ENCODE peak calls at places on chromosomes 2 and 18, in five cellular contexts. A is iris pigment epithelial cell; F is NB4; I is activated T-cell treated with anti-CD3 and anti-CD28 coated beads for 1 hour; P is activated naive CD4-positive, alpha-beta T cell. K is an unnamed sample.

GRCh38 chr18:48781990-48782368 is 168.8 kb downstream of the SMAD7 start:
- DNase-seq in A (no peak), F (no peak), I (no peak), P (no peak), K (no peak)

GRCh38 chr2:85846411-85846810 is 42.4 kb downstream of the ST3GAL5 start:
- DNase-seq in A (peak), F (no peak), I (no peak), P (no peak), K (no peak)

GRCh38 chr18:9810994-9811393 is 74.8 kb upstream of the TXNDC2 start:
- DNase-seq in A (no peak), F (peak), I (no peak), P (no peak), K (no peak)

GRCh38 chr2:220394433-220394832 is 767.0 kb downstream of the SLC4A3 start:
- DNase-seq in A (peak), F (no peak), I (no peak), P (no peak), K (no peak)

GRCh38 chr18:50926521-50926920 is 41.3 kb upstream of the ELAC1 start:
- DNase-seq in A (no peak), F (no peak), I (no peak), P (no peak), K (no peak)

GRCh38 chr2:209876211-209876610 is 104.6 kb downstream of the UNC80 start:
- DNase-seq in A (peak), F (no peak), I (no peak), P (no peak), K (no peak)

GRCh38 chr2:32278476-32278853 is 761 bp downstream of the YIPF4 start:
- DNase-seq in A (no peak), F (no peak), I (no peak), P (no peak), K (no peak)

GRCh38 chr2:1626271-1626681 is 118.0 kb downstream of the PXDN start:
- DNase-seq in A (no peak), F (no peak), I (no peak), P (no peak), K (peak)

GRCh38 chr18:45951021-45951714 is 16.0 kb downstream of the EPG5 start:
- DNase-seq in A (peak), F (peak), I (no peak), P (no peak), K (no peak)

GRCh38 chr2:215684448-215685217 is 248.8 kb upstream of the FN1 start:
- DNase-seq in A (peak), F (no peak), I (no peak), P (no peak), K (no peak)

GRCh38 chr2:26778076-26778475 is 7.8 kb upstream of the CENPA start:
- DNase-seq in A (no peak), F (no peak), I (no peak), P (no peak), K (no peak)

GRCh38 chr2:45412754-45413379 is 198.2 kb downstream of the SRBD1 start:
- DNase-seq in A (no peak), F (no peak), I (no peak), P (no peak), K (no peak)

GRCh38 chr18:24271381-24272331 is 126.0 kb downstream of the OSBPL1A start:
- DNase-seq in A (peak), F (peak), I (no peak), P (no peak), K (peak)

GRCh38 chr2:198928026-198928425 is 529.7 kb downstream of the SATB2 start:
- DNase-seq in A (no peak), F (no peak), I (no peak), P (no peak), K (no peak)

GRCh38 chr18:32911660-32912284 is 138.9 kb upstream of the KLHL14 start:
- DNase-seq in A (peak), F (no peak), I (no peak), P (no peak), K (no peak)

GRCh38 chr2:62313433-62314227 is 117.7 kb downstream of the B3GNT2 start:
- DNase-seq in A (no peak), F (peak), I (no peak), P (no peak), K (no peak)

GRCh38 chr2:148615446-148615845 is 29.1 kb upstream of the EPC2 start:
- DNase-seq in A (no peak), F (no peak), I (no peak), P (no peak), K (no peak)